ENCODE peak calls at places on chromosome 21, in five cellular contexts. D, Y, X, G and B are unnamed samples.

GRCh38 chr21:44752701-44753235 is 41.4 kb upstream of the TSPEAR start:
- DNase-seq in D (no peak), G (peak), X (no peak), Y (no peak), B (no peak)

GRCh38 chr21:28793043-28793442 is 199.6 kb downstream of the LTN1 start:
- DNase-seq in D (no peak), Y (peak), X (no peak), G (no peak), B (no peak)

GRCh38 chr21:17189963-17190362 is 322.9 kb upstream of the CXADR start:
- DNase-seq in G (no peak), X (no peak), Y (no peak), D (no peak), B (no peak)

GRCh38 chr21:31509108-31510017 is 150.1 kb upstream of the SOD1 start:
- DNase-seq in X (peak), G (peak), D (no peak), Y (no peak), B (peak)

GRCh38 chr21:46397993-46398392 is 60.7 kb upstream of the DIP2A start:
- DNase-seq in Y (no peak), D (no peak), G (no peak), X (no peak), B (no peak)

GRCh38 chr21:34845521-34846213 is 176.9 kb downstream of the CLIC6 start:
- DNase-seq in X (no peak), D (no peak), G (peak), Y (no peak), B (peak)

GRCh38 chr21:36208326-36209013 is 51.8 kb downstream of the DOP1B start:
- DNase-seq in D (no peak), G (no peak), X (peak), Y (no peak), B (no peak)

GRCh38 chr21:32597205-32597604 is 11.9 kb upstream of the TCP10L start:
- DNase-seq in D (no peak), Y (peak), G (peak), X (no peak), B (no peak)

GRCh38 chr21:44459712-44460440 is 4.6 kb downstream of the LRRC3 start:
- DNase-seq in X (no peak), D (no peak), Y (no peak), G (no peak), B (no peak)

GRCh38 chr21:39125752-39126485 is 57.3 kb downstream of the PSMG1 start:
- DNase-seq in X (peak), Y (no peak), D (no peak), G (peak), B (no peak)

GRCh38 chr21:45507888-45508508 is 34.2 kb downstream of the SLC19A1 start:
- DNase-seq in X (no peak), Y (no peak), G (no peak), D (no peak), B (no peak)

GRCh38 chr21:35857082-35857481 is 203.2 kb downstream of the SETD4 start:
- DNase-seq in Y (no peak), X (no peak), D (no peak), G (no peak), B (no peak)

GRCh38 chr21:34813266-34813886 is 144.6 kb downstream of the CLIC6 start:
- DNase-seq in D (no peak), X (no peak), Y (peak), G (no peak), B (no peak)

GRCh38 chr21:43343095-43343991 is 83.6 kb downstream of the SIK1 start:
- DNase-seq in D (no peak), X (no peak), Y (no peak), G (peak), B (no peak)

GRCh38 chr21:45300786-45301520 is 13.3 kb upstream of the POFUT2 start:
- DNase-seq in X (no peak), G (no peak), D (peak), Y (no peak), B (no peak)

GRCh38 chr21:35239811-35240219 is 190.7 kb upstream of the RUNX1 start:
- DNase-seq in G (no peak), Y (no peak), D (no peak), X (no peak), B (no peak)

GRCh38 chr21:26888256-26888655 is 43.0 kb upstream of the ADAMTS1 start:
- DNase-seq in X (no peak), Y (no peak), D (no peak), G (no peak), B (no peak)

GRCh38 chr21:41141031-41141457 is 26.9 kb upstream of the BACE2 start:
- DNase-seq in Y (peak), D (no peak), G (no peak), X (no peak), B (no peak)

GRCh38 chr21:24217141-24217540 is 1390.1 kb downstream of the MRPL39 start:
- DNase-seq in Y (no peak), D (no peak), G (no peak), X (no peak), B (no peak)

GRCh38 chr21:21612446-21612845 is 614.2 kb downstream of the NCAM2 start:
- DNase-seq in Y (no peak), D (no peak), G (no peak), X (no peak), B (no peak)

GRCh38 chr21:36203603-36203889 is 46.9 kb downstream of the DOP1B start:
- DNase-seq in D (no peak), G (no peak), Y (peak), X (no peak), B (peak)

GRCh38 chr21:46205766-46206162 is 21.5 kb upstream of the SPATC1L start:
- DNase-seq in G (no peak), X (no peak), D (no peak), Y (no peak), B (no peak)

GRCh38 chr21:41511858-41512257 is 3.9 kb upstream of the TMPRSS2 start:
- DNase-seq in X (no peak), D (no peak), G (no peak), Y (no peak), B (no peak)

GRCh38 chr21:24514081-24514733 is 1093.1 kb downstream of the MRPL39 start:
- DNase-seq in G (peak), Y (no peak), D (no peak), X (no peak), B (no peak)

GRCh38 chr21:26126168-26126553 is 44.4 kb downstream of the APP start:
- DNase-seq in Y (no peak), G (no peak), X (no peak), D (no peak), B (no peak)

GRCh38 chr21:42389449-42389835 is 6.4 kb downstream of the TMPRSS3 start:
- DNase-seq in D (no peak), X (no peak), G (peak), Y (no peak), B (no peak)

GRCh38 chr21:42578761-42579415 is 65.2 kb downstream of the SLC37A1 start:
- DNase-seq in X (no peak), Y (no peak), G (peak), D (no peak), B (no peak)

GRCh38 chr21:35563885-35564451 is 496.4 kb downstream of the SETD4 start:
- DNase-seq in G (peak), X (no peak), D (no peak), Y (peak), B (no peak)

GRCh38 chr21:42171091-42172053 is 47.6 kb upstream of the ABCG1 start:
- DNase-seq in X (no peak), Y (no peak), D (no peak), G (no peak), B (no peak)